ENCODE peak calls at places on chromosomes 2 and 18, in nine cellular contexts. U, D, L, I, C, G, J, T and F are unnamed samples.

GRCh38 chr2:238139141-238139840 is 823 bp downstream of the KLHL30 start:
- DNase-seq in U (peak; percentile 46), I (no peak), G (no peak), D (peak; percentile 47), J (no peak), T (no peak), C (no peak), L (no peak), F (peak; percentile 85)

GRCh38 chr18:22971038-22971437 is 37.9 kb downstream of the RBBP8 start:
- DNase-seq in T (no peak), U (no peak), D (no peak), C (peak; percentile 43), L (no peak), G (no peak), J (no peak), I (no peak), F (no peak)

GRCh38 chr2:36733215-36733614 is 36.7 kb downstream of the VIT start:
- DNase-seq in D (no peak), T (no peak), L (no peak), J (no peak), G (no peak), I (no peak), U (no peak), C (no peak), F (no peak)

GRCh38 chr2:9631484-9631819 is 655 bp upstream of the YWHAQ start:
- DNase-seq in J (no peak), D (no peak), T (no peak), G (no peak), L (no peak), C (no peak), U (no peak), I (no peak), F (no peak)

GRCh38 chr2:217451634-217452033 is 551.2 kb downstream of the TNS1 start:
- DNase-seq in I (peak; percentile 22), C (peak; percentile 90), D (no peak), L (no peak), G (no peak), T (no peak), J (no peak), U (no peak), F (no peak)

GRCh38 chr2:177192788-177193187 is 19.8 kb upstream of the HNRNPA3 start:
- DNase-seq in T (no peak), I (no peak), J (no peak), D (no peak), L (no peak), C (no peak), U (peak; percentile 26), G (no peak), F (no peak)

GRCh38 chr2:58535182-58535581 is 294.1 kb upstream of the FANCL start:
- DNase-seq in D (no peak), U (no peak), G (no peak), C (no peak), L (no peak), J (no peak), I (no peak), T (no peak), F (no peak)

GRCh38 chr2:231034291-231034882 is 2.9 kb upstream of the C2orf72 start:
- DNase-seq in G (peak; percentile 66), I (no peak), U (peak; percentile 15), D (no peak), C (no peak), L (no peak), J (no peak), T (no peak), F (peak; percentile 43)

GRCh38 chr2:1766400-1766799 is 22.1 kb upstream of the PXDN start:
- DNase-seq in J (no peak), C (no peak), D (no peak), G (no peak), T (no peak), U (no peak), I (no peak), L (peak; percentile 17), F (no peak)

GRCh38 chr2:31065356-31065755 is 72.9 kb downstream of the GALNT14 start:
- DNase-seq in D (no peak), I (no peak), L (no peak), U (no peak), G (no peak), T (no peak), J (no peak), C (no peak), F (no peak)

GRCh38 chr2:232846055-232846454 is 24.0 kb upstream of the SNORC start:
- DNase-seq in D (no peak), I (no peak), G (no peak), J (no peak), C (no peak), U (no peak), T (no peak), L (no peak), F (no peak)

GRCh38 chr2:232838406-232838874 is 31.6 kb upstream of the SNORC start:
- DNase-seq in J (no peak), G (peak; percentile 76), C (peak; percentile 29), D (no peak), T (no peak), I (peak; percentile 20), L (no peak), U (peak; percentile 64), F (peak; percentile 64)

GRCh38 chr2:232839680-232840079 is 30.4 kb upstream of the SNORC start:
- DNase-seq in T (peak; percentile 61), I (peak; percentile 23), D (no peak), G (peak; percentile 74), U (no peak), C (no peak), L (peak; percentile 78), J (peak; percentile 48), F (no peak)

GRCh38 chr2:232842689-232843088 is 27.4 kb upstream of the SNORC start:
- DNase-seq in I (no peak), G (no peak), J (no peak), C (no peak), D (no peak), T (no peak), L (no peak), U (no peak), F (no peak)

DNA sequence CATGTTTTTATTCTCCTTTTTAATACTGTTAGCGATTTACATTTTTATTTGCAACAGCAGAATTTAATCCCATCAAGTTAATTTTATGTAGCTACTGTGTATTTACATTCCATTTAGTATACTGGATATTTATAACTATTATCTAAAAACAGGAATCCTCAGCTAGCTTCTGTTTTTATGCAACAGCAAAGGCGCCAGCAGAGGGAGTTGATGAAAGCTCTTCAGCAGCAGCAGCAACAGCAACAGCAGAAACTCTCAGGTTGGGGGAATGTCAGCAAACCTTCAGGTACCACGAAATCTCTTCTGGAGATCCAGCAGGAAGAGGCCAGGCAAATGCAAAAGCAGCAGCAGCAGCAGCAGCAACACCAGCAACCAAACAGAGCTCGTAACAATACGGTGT is 26.2 kb upstream of the SNORC start:
- DNase-seq in I (no peak), U (no peak), C (no peak), D (no peak), T (no peak), J (no peak), L (no peak), G (no peak), F (no peak)
- TF ChIP-seq CTCF in I (no peak), U (no peak), C (no peak), D (no peak), T (no peak), J (peak; percentile 38), L (no peak), G (no peak), F (no peak)

GRCh38 chr2:119730598-119731278 is 29.0 kb upstream of the PTPN4 start:
- DNase-seq in D (no peak), I (no peak), G (no peak), U (no peak), C (no peak), L (peak; percentile 84), J (no peak), T (peak; percentile 35), F (no peak)
- TF ChIP-seq CTCF in D (no peak), I (no peak), G (no peak), U (no peak), C (no peak), L (no peak), J (no peak), T (no peak), F (no peak)

GRCh38 chr2:175312137-175312536 is 130.6 kb upstream of the ATP5MC3 start:
- DNase-seq in D (no peak), T (no peak), I (no peak), J (no peak), L (no peak), G (no peak), C (no peak), U (no peak), F (no peak)

GRCh38 chr2:175308005-175308404 is 126.5 kb upstream of the ATP5MC3 start:
- DNase-seq in T (no peak), D (no peak), U (no peak), I (no peak), C (no peak), L (no peak), J (no peak), G (no peak), F (no peak)

GRCh38 chr2:175304541-175304940 is 123.0 kb upstream of the ATP5MC3 start:
- DNase-seq in T (no peak), I (no peak), C (no peak), J (no peak), L (no peak), U (no peak), D (no peak), G (no peak), F (no peak)

GRCh38 chr2:175310813-175311504 is 129.4 kb upstream of the ATP5MC3 start:
- DNase-seq in T (no peak), C (no peak), I (no peak), D (no peak), U (no peak), J (no peak), L (no peak), G (no peak), F (no peak)

DNA sequence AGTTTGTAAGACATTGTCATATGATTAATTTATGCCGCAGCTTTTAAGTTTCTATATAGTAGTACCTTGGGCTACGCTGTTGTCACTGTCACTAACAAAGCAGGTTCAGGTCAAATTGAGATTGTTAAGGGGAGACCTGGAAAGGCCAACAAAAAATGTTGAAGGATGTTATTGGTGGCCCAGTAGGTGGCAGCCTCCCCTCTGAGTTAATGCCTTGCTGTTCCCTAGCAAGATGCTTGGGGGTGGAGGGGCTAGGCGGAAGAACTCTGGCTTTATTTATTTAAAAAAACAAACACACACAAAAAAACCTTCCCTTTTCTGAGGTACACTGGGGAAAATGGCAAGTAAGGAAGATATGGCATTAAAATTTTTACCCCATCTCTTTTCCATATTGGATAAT is 128.3 kb upstream of the ATP5MC3 start:
- DNase-seq in I (peak; percentile 20), D (peak; percentile 44), C (peak; percentile 10), U (peak; percentile 49), L (no peak), T (no peak), G (no peak), J (no peak), F (peak; percentile 26)
- TF ChIP-seq CTCF in I (peak; percentile 29), D (peak; percentile 59), C (peak; percentile 34), U (peak; percentile 54), L (no peak), T (peak; percentile 39), G (peak; percentile 5), J (no peak), F (peak; percentile 16)

DNA sequence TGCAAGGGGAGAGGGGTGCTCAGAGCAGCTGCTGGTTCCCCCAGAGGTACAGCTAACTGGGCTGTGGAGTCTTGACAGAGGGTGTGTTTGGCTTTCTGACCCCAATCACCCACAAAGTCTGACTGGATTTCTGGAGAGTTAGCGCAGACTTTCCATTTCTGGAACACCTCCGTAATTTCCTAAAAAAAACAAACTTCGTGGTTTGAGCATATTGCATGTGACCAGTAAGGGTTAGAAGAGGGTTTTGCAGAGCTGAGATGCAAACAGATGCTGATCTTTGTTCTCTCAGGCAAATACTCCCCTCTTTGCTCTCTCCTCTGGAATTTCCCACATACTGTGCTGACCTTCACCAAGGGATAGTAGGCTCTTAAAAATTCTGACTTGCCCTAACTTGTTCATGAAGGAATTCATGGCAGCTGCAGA is 44.5 kb upstream of the TMEM247 start:
- DNase-seq in U (no peak), D (no peak), G (no peak), I (no peak), L (no peak), J (no peak), T (no peak), C (peak; percentile 97), F (no peak)
- TF ChIP-seq CTCF in U (no peak), D (no peak), G (no peak), I (no peak), L (no peak), J (no peak), T (no peak), C (no peak), F (no peak)